ENCODE peak calls at places on chromosomes 12 and 14, in nine cellular contexts. C is mammary epithelial cell, R is PC-3, L is astrocyte, B is MM.1S, F is GM23248, K is GM23338, Y is A673, T is hepatocyte. P is an unnamed sample.

GRCh38 chr12:93322784-93323183 is 54.9 kb upstream of the NUDT4 start:
- DNase-seq in C (peak; percentile 67), R (peak; percentile 80), L (peak; percentile 57), B (peak; percentile 37), F (peak; percentile 64), K (no peak), Y (no peak), T (no peak), P (no peak)

GRCh38 chr12:503111-503761 is 43.5 kb downstream of the B4GALNT3 start:
- DNase-seq in C (peak; percentile 94), R (peak; percentile 96), L (no peak), B (no peak), F (no peak), K (no peak), Y (peak; percentile 18), T (peak; percentile 87), P (no peak)

GRCh38 chr14:73180385-73180805 is 44.1 kb downstream of the PSEN1 start:
- DNase-seq in C (peak; percentile 82), R (peak; percentile 31), L (peak; percentile 53), B (no peak), F (peak; percentile 89), K (no peak), Y (peak; percentile 19), T (peak; percentile 49), P (no peak)

GRCh38 chr12:114004402-114004801 is 38.3 kb upstream of the RBM19 start:
- DNase-seq in C (no peak), R (no peak), L (no peak), B (no peak), F (no peak), K (no peak), Y (no peak), T (no peak), P (no peak)

GRCh38 chr12:82651489-82651888 is 35.2 kb upstream of the TMTC2 start:
- DNase-seq in C (peak; percentile 96), R (peak; percentile 93), L (no peak), B (no peak), F (no peak), K (no peak), Y (no peak), T (no peak), P (no peak)

GRCh38 chr12:122917508-122918227 is 21.7 kb upstream of the VPS37B start:
- DNase-seq in C (peak; percentile 68), R (peak; percentile 93), L (peak; percentile 65), B (no peak), F (peak; percentile 66), K (no peak), Y (no peak), T (peak; percentile 84), P (no peak)

GRCh38 chr12:60278209-60278608 is 682.4 kb downstream of the SLC16A7 start:
- DNase-seq in C (no peak), R (no peak), L (no peak), B (no peak), F (no peak), K (no peak), Y (no peak), T (no peak), P (no peak)

GRCh38 chr14:95830386-95830785 is 46.2 kb upstream of the TUNAR start:
- DNase-seq in C (no peak), R (no peak), L (no peak), B (no peak), F (no peak), K (no peak), Y (no peak), T (no peak), P (no peak)

GRCh38 chr14:24843494-24843893 is 206.5 kb downstream of the STXBP6 start:
- DNase-seq in C (no peak), R (no peak), L (no peak), B (no peak), F (no peak), K (no peak), Y (no peak), T (no peak), P (no peak)

GRCh38 chr14:80930836-80931389 is 10.6 kb downstream of the CEP128 start:
- DNase-seq in C (peak; percentile 96), R (peak; percentile 77), L (peak; percentile 93), B (peak; percentile 88), F (peak; percentile 92), K (no peak), Y (peak; percentile 15), T (no peak), P (peak; percentile 83)

GRCh38 chr14:26531894-26532293 is 65.9 kb downstream of the NOVA1 start:
- DNase-seq in C (peak; percentile 0), R (peak; percentile 76), L (peak; percentile 80), B (no peak), F (peak; percentile 80), K (peak; percentile 7), Y (peak; percentile 31), T (peak; percentile 21), P (no peak)

GRCh38 chr14:52873096-52873495 is 77.8 kb downstream of the FERMT2 start:
- DNase-seq in C (no peak), R (no peak), L (no peak), B (no peak), F (no peak), K (peak; percentile 75), Y (no peak), T (no peak), P (no peak)

GRCh38 chr12:47832263-47832933 is 12.7 kb upstream of the HDAC7 start:
- DNase-seq in C (no peak), R (no peak), L (no peak), B (no peak), F (no peak), K (no peak), Y (no peak), T (no peak), P (peak; percentile 65)

GRCh38 chr14:74915426-74915825 is 7.6 kb downstream of the RPS6KL1 start:
- DNase-seq in C (no peak), R (no peak), L (no peak), B (no peak), F (no peak), K (no peak), Y (no peak), T (no peak), P (no peak)

GRCh38 chr12:111993290-111994150 is 19.4 kb downstream of the TMEM116 start:
- DNase-seq in C (no peak), R (no peak), L (no peak), B (peak; percentile 28), F (no peak), K (no peak), Y (no peak), T (no peak), P (peak; percentile 55)
- H3K4me3 ChIP-seq in C (no peak overlapping the region), R (no peak overlapping the region), L (no peak overlapping the region), B (peak overlapping the region; percentile 42), F (no peak overlapping the region), K (no peak overlapping the region), Y (no peak overlapping the region), T (no peak overlapping the region), P (peak overlapping the region; percentile 11)

DNA sequence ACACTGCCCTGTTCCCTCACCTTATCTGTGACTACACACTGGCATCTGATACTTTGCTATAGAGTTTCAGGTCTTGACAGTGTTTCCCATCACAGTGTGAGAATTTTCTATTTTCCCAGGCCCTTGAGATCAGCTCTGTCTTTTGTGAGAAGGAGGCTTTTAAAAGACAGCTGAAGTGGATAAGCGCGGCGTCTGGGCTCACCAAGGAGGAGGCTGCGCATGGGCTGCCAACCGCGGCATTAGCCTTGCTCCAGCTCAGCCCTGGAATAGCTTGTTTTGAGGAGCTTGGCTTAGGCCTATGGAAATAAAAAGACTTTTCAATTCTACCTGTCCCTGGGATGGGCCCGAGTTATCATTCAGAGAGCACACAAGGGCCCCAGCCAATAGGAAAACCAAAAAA is 181.4 kb downstream of the RMST start:
- DNase-seq in C (no peak), R (no peak), L (no peak), B (no peak), F (no peak), K (no peak), Y (no peak), T (no peak), P (no peak)
- TF ChIP-seq EZH2 in C (no peak), R (no peak), L (no peak), B (no peak), F (no peak), K (no peak), Y (no peak), T (no peak), P (no peak)

GRCh38 chr12:2335517-2335916 is 282.7 kb downstream of the CACNA1C start:
- DNase-seq in C (no peak), R (no peak), L (no peak), B (peak; percentile 49), F (peak; percentile 28), K (no peak), Y (peak; percentile 55), T (no peak), P (no peak)

GRCh38 chr12:2339022-2339431 is 286.2 kb downstream of the CACNA1C start:
- DNase-seq in C (peak; percentile 85), R (peak; percentile 69), L (peak; percentile 88), B (no peak), F (peak; percentile 91), K (no peak), Y (no peak), T (no peak), P (no peak)

GRCh38 chr12:2336409-2336829 is 283.6 kb downstream of the CACNA1C start:
- DNase-seq in C (peak; percentile 95), R (peak; percentile 84), L (peak; percentile 96), B (peak; percentile 92), F (peak; percentile 96), K (no peak), Y (peak; percentile 61), T (peak; percentile 82), P (no peak)

GRCh38 chr12:2338381-2338780 is 285.6 kb downstream of the CACNA1C start:
- DNase-seq in C (no peak), R (no peak), L (no peak), B (no peak), F (no peak), K (no peak), Y (no peak), T (no peak), P (no peak)

DNA sequence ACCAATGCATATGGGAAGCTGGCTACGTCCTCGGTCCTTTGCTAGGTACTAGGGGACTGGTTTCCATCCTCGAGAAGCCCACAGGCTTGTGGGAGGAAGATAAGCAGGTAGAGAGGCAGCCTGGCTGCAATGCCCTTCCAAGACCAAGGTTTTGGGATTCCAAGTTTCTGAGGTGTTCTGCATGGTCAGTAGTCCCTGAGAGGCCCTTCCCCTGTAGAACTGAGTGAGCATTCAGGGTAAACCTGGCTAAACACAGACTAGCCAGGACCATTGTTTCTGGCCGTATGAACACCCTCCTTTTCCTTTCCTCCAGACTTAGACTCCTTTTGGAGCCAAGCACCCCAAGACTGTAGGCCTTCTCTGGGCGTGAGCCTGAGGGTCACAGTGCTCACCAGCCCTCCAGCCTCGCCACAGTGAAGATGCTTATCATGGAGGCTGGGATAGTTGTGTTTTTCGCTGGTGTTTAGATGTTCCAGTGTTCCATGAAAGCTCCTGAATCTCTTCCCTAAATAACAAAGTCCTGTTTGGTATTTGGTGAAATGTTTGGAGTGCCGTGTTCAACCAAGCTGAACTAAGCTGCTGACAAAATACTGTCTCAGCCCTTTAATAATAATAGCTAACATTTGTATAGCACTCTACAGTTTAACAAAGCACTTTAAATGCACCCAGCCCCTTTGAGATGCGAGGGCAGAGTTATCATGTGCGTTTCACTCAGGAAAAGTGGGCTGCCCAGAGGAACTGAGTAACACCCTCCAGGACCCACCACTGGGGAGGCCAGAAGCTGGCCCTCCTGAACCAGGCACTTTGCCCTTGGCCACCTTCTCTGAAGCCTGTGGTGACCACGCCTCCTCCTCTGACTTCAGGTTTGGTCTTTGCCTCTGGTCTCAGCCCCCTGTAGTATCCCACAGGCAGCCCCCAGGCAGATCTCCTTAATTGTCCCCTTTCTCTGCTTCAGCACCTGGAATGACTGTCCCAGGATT is 284.5 kb downstream of the CACNA1C start:
- DNase-seq in C (no peak), R (no peak), L (no peak), B (no peak), F (no peak), K (no peak), Y (no peak), T (no peak), P (no peak)
- H3K4me1 ChIP-seq in C (peaks cover 57% of the 10 kb centered on the region), R (peaks cover 53% of the 10 kb centered on the region), L (peaks cover 54% of the 10 kb centered on the region), B (peaks cover 39% of the 10 kb centered on the region), F (peaks cover 78% of the 10 kb centered on the region), K (no peaks in the 10 kb centered on the region), Y (peaks cover 54% of the 10 kb centered on the region), T (peaks cover 42% of the 10 kb centered on the region), P (no peaks in the 10 kb centered on the region)

GRCh38 chr14:99891266-99891665 is 98.1 kb downstream of the EML1 start:
- DNase-seq in C (no peak), R (no peak), L (no peak), B (no peak), F (no peak), K (no peak), Y (no peak), T (no peak), P (no peak)
- H3K4me3 ChIP-seq in C (no peak overlapping the region), R (no peak overlapping the region), L (no peak overlapping the region), B (no peak overlapping the region), F (no peak overlapping the region), K (no peak overlapping the region), Y (no peak overlapping the region), T (no peak overlapping the region), P (no peak overlapping the region)